ENCODE peak calls at places on chromosomes 6 and 20, in four cellular contexts. One of them, this sample, is unnamed. For H3K4me1, the result is how much of the 10 kb centered on the place peaks cover.

GRCh38 chr20:62258499-62259293 is 20.4 kb downstream of the OSBPL2 start:
- DNase-seq in GM12878: no peak
- DNase-seq in HepG2: no peak
- DNase-seq in H1: no peak
- DNase-seq in this sample: no peak

GRCh38 chr20:60642048-60642447 is 610.0 kb upstream of the CDH4 start:
- DNase-seq in H1: no peak
- DNase-seq in HepG2: no peak
- DNase-seq in GM12878: no peak
- DNase-seq in this sample: no peak

GRCh38 chr6:134676307-134677281 is 273.3 kb downstream of the ALDH8A1 start:
- DNase-seq in GM12878: no peak
- DNase-seq in H1: no peak
- DNase-seq in HepG2: no peak
- DNase-seq in this sample: no peak

GRCh38 chr20:32742322-32743236 is 688 bp downstream of the COMMD7 start:
- DNase-seq in H1: no peak
- DNase-seq in GM12878: no peak
- DNase-seq in HepG2: no peak
- DNase-seq in this sample: no peak

GRCh38 chr20:37347891-37348642 is 2.1 kb downstream of the SRC start:
- DNase-seq in GM12878: no peak
- DNase-seq in H1: no peak
- DNase-seq in HepG2: no peak
- DNase-seq in this sample: no peak

GRCh38 chr6:31558631-31559500 is 11.5 kb downstream of the NFKBIL1 start:
- DNase-seq in HepG2: no peak
- DNase-seq in GM12878: peak
- DNase-seq in H1: no peak
- DNase-seq in this sample: no peak

GRCh38 chr6:31908791-31909190 is 6.9 kb upstream of the ZBTB12 start:
- DNase-seq in GM12878: peak
- DNase-seq in HepG2: peak
- DNase-seq in H1: no peak
- DNase-seq in this sample: no peak

GRCh38 chr6:132937466-132937906 is 123.1 kb downstream of the RPS12 start:
- DNase-seq in HepG2: peak
- DNase-seq in GM12878: no peak
- DNase-seq in H1: no peak
- DNase-seq in this sample: peak

GRCh38 chr6:43803783-43804549 is 34.0 kb downstream of the VEGFA start:
- DNase-seq in H1: no peak
- DNase-seq in GM12878: no peak
- DNase-seq in HepG2: peak
- DNase-seq in this sample: no peak

GRCh38 chr20:14687317-14687716 is 349.9 kb upstream of the FLRT3 start:
- DNase-seq in H1: no peak
- DNase-seq in GM12878: no peak
- DNase-seq in HepG2: no peak
- DNase-seq in this sample: no peak

GRCh38 chr6:2218866-2219265 is 26.5 kb downstream of the GMDS start:
- DNase-seq in HepG2: no peak
- DNase-seq in H1: no peak
- DNase-seq in GM12878: no peak
- DNase-seq in this sample: no peak

GRCh38 chr6:38634518-38634917 is 5.2 kb downstream of the BTBD9 start:
- DNase-seq in GM12878: no peak
- DNase-seq in H1: no peak
- DNase-seq in HepG2: no peak
- DNase-seq in this sample: no peak

GRCh38 chr6:148054219-148054618 is 288.4 kb upstream of the SASH1 start:
- DNase-seq in H1: no peak
- DNase-seq in HepG2: no peak
- DNase-seq in GM12878: no peak
- DNase-seq in this sample: no peak

GRCh38 chr6:88179692-88180091 is 13.5 kb upstream of the CNR1 start:
- DNase-seq in HepG2: no peak
- DNase-seq in GM12878: peak
- DNase-seq in H1: no peak
- DNase-seq in this sample: no peak

GRCh38 chr6:112478036-112478435 is 130.9 kb downstream of the RFPL4B start:
- DNase-seq in HepG2: no peak
- DNase-seq in GM12878: no peak
- DNase-seq in H1: no peak
- DNase-seq in this sample: no peak

GRCh38 chr6:155530219-155530834 is 74.7 kb upstream of the NOX3 start:
- DNase-seq in GM12878: no peak
- DNase-seq in H1: no peak
- DNase-seq in HepG2: peak
- DNase-seq in this sample: no peak

GRCh38 chr20:8764289-8764962 is 304.5 kb upstream of the PLCB4 start:
- DNase-seq in H1: no peak
- DNase-seq in GM12878: no peak
- DNase-seq in HepG2: no peak
- DNase-seq in this sample: no peak

GRCh38 chr20:18057106-18057993 is at the start of gene OVOL2:
- DNase-seq in H1: no peak
- DNase-seq in GM12878: no peak
- DNase-seq in HepG2: no peak
- DNase-seq in this sample: no peak

GRCh38 chr6:43803055-43803782 is 33.2 kb downstream of the VEGFA start:
- DNase-seq in H1: no peak
- DNase-seq in GM12878: no peak
- DNase-seq in HepG2: no peak
- DNase-seq in this sample: no peak

GRCh38 chr20:17709361-17710293 is 9.9 kb downstream of the BANF2 start:
- DNase-seq in HepG2: peak
- DNase-seq in H1: no peak
- DNase-seq in GM12878: no peak
- DNase-seq in this sample: no peak

GRCh38 chr6:156310701-156311100 is 466.5 kb upstream of the ARID1B start:
- DNase-seq in H1: no peak
- DNase-seq in GM12878: no peak
- DNase-seq in HepG2: no peak
- DNase-seq in this sample: peak

GRCh38 chr6:152391179-152391880 is 245.8 kb downstream of the SYNE1 start:
- DNase-seq in GM12878: no peak
- DNase-seq in HepG2: no peak
- DNase-seq in H1: no peak
- DNase-seq in this sample: no peak

GRCh38 chr6:157194110-157194509 is 129.2 kb downstream of the TMEM242 start:
- DNase-seq in GM12878: no peak
- DNase-seq in HepG2: no peak
- DNase-seq in H1: no peak
- DNase-seq in this sample: no peak

GRCh38 chr6:90285611-90286381 is 10.8 kb downstream of the BACH2 start:
- DNase-seq in H1: no peak
- DNase-seq in HepG2: peak
- DNase-seq in GM12878: peak
- DNase-seq in this sample: no peak

GRCh38 chr6:169782966-169783760 is 31.7 kb downstream of the ERMARD start:
- DNase-seq in GM12878: no peak
- DNase-seq in H1: no peak
- DNase-seq in HepG2: no peak
- DNase-seq in this sample: no peak

GRCh38 chr6:37845026-37845911 is 25.7 kb downstream of the ZFAND3 start:
- DNase-seq in H1: no peak
- DNase-seq in HepG2: no peak
- DNase-seq in GM12878: no peak
- DNase-seq in this sample: no peak

GRCh38 chr20:8461186-8461585 is 329.1 kb downstream of the PLCB1 start:
- DNase-seq in HepG2: no peak
- DNase-seq in H1: no peak
- DNase-seq in GM12878: no peak
- DNase-seq in this sample: no peak

GRCh38 chr6:156791261-156791850 is 14.2 kb downstream of the ARID1B start:
- DNase-seq in HepG2: peak
- DNase-seq in GM12878: peak
- DNase-seq in H1: no peak
- DNase-seq in this sample: no peak

GRCh38 chr6:129015721-129016120 is 132.8 kb downstream of the LAMA2 start:
- DNase-seq in HepG2: no peak
- DNase-seq in GM12878: no peak
- DNase-seq in H1: no peak
- DNase-seq in this sample: no peak

GRCh38 chr20:53224851-53225250 is 252.7 kb downstream of the TSHZ2 start:
- DNase-seq in HepG2: no peak
- DNase-seq in GM12878: no peak
- DNase-seq in H1: no peak
- DNase-seq in this sample: no peak

GRCh38 chr6:166515072-166515810 is 71.2 kb downstream of the RAMACL start:
- DNase-seq in GM12878: no peak
- DNase-seq in HepG2: peak
- DNase-seq in H1: no peak
- DNase-seq in this sample: no peak

GRCh38 chr20:19926581-19926980 is 90.6 kb upstream of the NAA20 start:
- DNase-seq in H1: no peak
- DNase-seq in HepG2: no peak
- DNase-seq in GM12878: no peak
- DNase-seq in this sample: no peak

GRCh38 chr20:19930461-19930860 is 86.7 kb upstream of the NAA20 start:
- DNase-seq in H1: no peak
- DNase-seq in GM12878: no peak
- DNase-seq in HepG2: no peak
- DNase-seq in this sample: no peak

GRCh38 chr20:19932170-19932667 is 84.9 kb upstream of the NAA20 start:
- DNase-seq in GM12878: no peak
- DNase-seq in HepG2: no peak
- DNase-seq in H1: no peak
- DNase-seq in this sample: no peak

GRCh38 chr20:19928379-19929360 is 88.5 kb upstream of the NAA20 start:
- DNase-seq in HepG2: no peak
- DNase-seq in GM12878: no peak
- DNase-seq in H1: no peak
- DNase-seq in this sample: no peak

GRCh38 chr20:19929749-19930148 is 87.4 kb upstream of the NAA20 start:
- DNase-seq in H1: no peak
- DNase-seq in HepG2: no peak
- DNase-seq in GM12878: no peak
- DNase-seq in this sample: no peak
- H3K4me1 ChIP-seq in H1: under half
- H3K4me1 ChIP-seq in HepG2: under half
- H3K4me1 ChIP-seq in GM12878: under half
- H3K4me1 ChIP-seq in this sample: under half

GRCh38 chr6:143993965-143994646 is 14.0 kb downstream of the PLAGL1 start:
- DNase-seq in HepG2: no peak
- DNase-seq in H1: no peak
- DNase-seq in GM12878: no peak
- DNase-seq in this sample: no peak

GRCh38 chr6:143998686-143999085 is 9.4 kb downstream of the PLAGL1 start:
- DNase-seq in H1: no peak
- DNase-seq in GM12878: no peak
- DNase-seq in HepG2: no peak
- DNase-seq in this sample: no peak

DNA sequence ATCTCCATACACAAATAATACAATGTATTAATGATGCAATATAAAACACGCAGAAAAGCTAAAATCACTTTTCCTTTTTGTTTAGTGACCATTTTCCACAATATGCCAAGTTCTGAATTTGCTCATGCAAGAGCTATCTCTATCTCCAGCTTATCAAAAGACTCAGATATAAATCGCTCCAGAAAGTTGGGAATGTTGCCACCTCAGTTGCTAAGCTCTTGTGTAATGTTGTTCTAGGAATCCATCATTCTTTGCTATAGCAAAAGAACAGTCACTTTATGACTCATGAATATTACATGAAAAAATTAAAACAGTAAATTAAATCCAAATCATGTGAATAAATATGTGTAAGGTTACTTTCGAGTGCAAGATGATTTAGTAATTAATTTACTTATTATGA is 8.7 kb downstream of the PLAGL1 start:
- DNase-seq in HepG2: no peak
- DNase-seq in H1: no peak
- DNase-seq in GM12878: no peak
- DNase-seq in this sample: no peak
- TF ChIP-seq SUZ12 in HepG2: no peak
- TF ChIP-seq SUZ12 in H1: no peak
- TF ChIP-seq SUZ12 in GM12878: no peak
- TF ChIP-seq SUZ12 in this sample: no peak

DNA sequence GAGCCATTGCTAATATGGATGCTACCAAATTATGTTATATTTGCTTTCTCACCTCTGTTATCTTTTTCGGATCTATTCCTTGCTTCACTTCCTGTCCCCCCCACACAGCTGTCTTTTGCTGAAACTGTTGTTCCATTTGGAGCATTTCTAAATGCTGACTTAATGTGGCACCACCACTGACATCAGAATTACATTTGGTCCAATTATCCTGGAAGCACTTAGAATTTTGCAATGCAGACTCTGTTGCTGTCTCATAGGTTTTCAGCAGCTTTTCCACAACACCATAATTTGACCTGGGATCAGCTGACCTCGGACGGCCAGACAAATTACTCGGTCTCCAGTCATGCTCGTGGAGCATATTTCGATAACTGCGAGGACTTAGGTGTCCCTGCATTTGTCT is 12.8 kb downstream of the KIAA0408 start:
- DNase-seq in H1: no peak
- DNase-seq in GM12878: no peak
- DNase-seq in HepG2: no peak
- DNase-seq in this sample: no peak
- H3K4me1 ChIP-seq in H1: under half
- H3K4me1 ChIP-seq in GM12878: under half
- H3K4me1 ChIP-seq in HepG2: under half
- H3K4me1 ChIP-seq in this sample: under half

GRCh38 chr6:80250391-80250997 is 144.0 kb downstream of the BCKDHB start:
- DNase-seq in GM12878: no peak
- DNase-seq in HepG2: no peak
- DNase-seq in H1: no peak
- DNase-seq in this sample: no peak
- TF ChIP-seq SUZ12 in GM12878: no peak
- TF ChIP-seq SUZ12 in HepG2: no peak
- TF ChIP-seq SUZ12 in H1: no peak
- TF ChIP-seq SUZ12 in this sample: no peak

GRCh38 chr6:74554041-74554440 is 651.8 kb downstream of the COL12A1 start:
- DNase-seq in GM12878: no peak
- DNase-seq in HepG2: no peak
- DNase-seq in H1: no peak
- DNase-seq in this sample: no peak

GRCh38 chr6:74551896-74552295 is 654.0 kb downstream of the COL12A1 start:
- DNase-seq in GM12878: no peak
- DNase-seq in HepG2: no peak
- DNase-seq in H1: no peak
- DNase-seq in this sample: no peak

GRCh38 chr6:74557236-74557635 is 648.6 kb downstream of the COL12A1 start:
- DNase-seq in H1: no peak
- DNase-seq in HepG2: no peak
- DNase-seq in GM12878: no peak
- DNase-seq in this sample: no peak
- H3K4me1 ChIP-seq in H1: under half
- H3K4me1 ChIP-seq in HepG2: under half
- H3K4me1 ChIP-seq in GM12878: under half
- H3K4me1 ChIP-seq in this sample: under half

GRCh38 chr20:22779878-22780277 is 195.5 kb upstream of the FOXA2 start:
- DNase-seq in HepG2: no peak
- DNase-seq in GM12878: no peak
- DNase-seq in H1: no peak
- DNase-seq in this sample: no peak
- TF ChIP-seq SUZ12 in HepG2: no peak
- TF ChIP-seq SUZ12 in GM12878: no peak
- TF ChIP-seq SUZ12 in H1: no peak
- TF ChIP-seq SUZ12 in this sample: no peak

This sample was measured in NT2/D1.